ENCODE peak calls at places on chromosomes 6 and 20, in nine cellular contexts. X is Panc1; N is endothelial cell; T is endothelial cell of umbilical vein; S is kidney glomerular epithelial cell; B is T1000; C is effector CD4-positive, alpha-beta T cell; E is A673; L is islet precursor cell. V is an unnamed sample.

GRCh38 chr6:80638222-80639055 is 532.0 kb downstream of the BCKDHB start:
- DNase-seq in X (peak), N (no peak), T (peak), S (peak), B (peak), C (no peak), E (peak), L (peak), V (peak)

GRCh38 chr6:79040083-79040482 is 38.0 kb downstream of the PHIP start:
- DNase-seq in X (no peak), N (no peak), T (no peak), S (peak), B (no peak), C (no peak), E (peak), L (no peak), V (no peak)

GRCh38 chr6:140546640-140547039 is 1172.2 kb upstream of the CITED2 start:
- DNase-seq in X (no peak), N (no peak), T (no peak), S (peak), B (no peak), C (no peak), E (no peak), L (no peak), V (no peak)

GRCh38 chr6:166348305-166348949 is 6.1 kb upstream of the SFT2D1 start:
- DNase-seq in X (no peak), N (no peak), T (no peak), S (no peak), B (no peak), C (no peak), E (no peak), L (no peak), V (no peak)

GRCh38 chr6:116447496-116448011 is 13.6 kb upstream of the CALHM6 start:
- DNase-seq in X (no peak), N (no peak), T (no peak), S (peak), B (peak), C (no peak), E (no peak), L (no peak), V (peak)

GRCh38 chr20:56872620-56873458 is 243.7 kb downstream of the TFAP2C start:
- DNase-seq in X (no peak), N (no peak), T (no peak), S (no peak), B (no peak), C (no peak), E (no peak), L (no peak), V (no peak)

GRCh38 chr6:17001188-17001587 is 100.7 kb upstream of the STMND1 start:
- DNase-seq in X (no peak), N (no peak), T (no peak), S (no peak), B (no peak), C (no peak), E (peak), L (no peak), V (no peak)

GRCh38 chr6:163133017-163133416 is 281.5 kb upstream of the QKI start:
- DNase-seq in X (no peak), N (no peak), T (no peak), S (no peak), B (no peak), C (no peak), E (no peak), L (no peak), V (no peak)

GRCh38 chr6:143236151-143236788 is 175.6 kb downstream of the AIG1 start:
- DNase-seq in X (no peak), N (no peak), T (no peak), S (no peak), B (no peak), C (no peak), E (no peak), L (peak), V (no peak)

GRCh38 chr6:139743629-139744028 is 369.2 kb upstream of the CITED2 start:
- DNase-seq in X (peak), N (no peak), T (peak), S (peak), B (no peak), C (no peak), E (no peak), L (no peak), V (peak)

GRCh38 chr6:15264902-15265761 is 19.3 kb downstream of the JARID2 start:
- DNase-seq in X (no peak), N (no peak), T (no peak), S (no peak), B (no peak), C (no peak), E (peak), L (no peak), V (no peak)

GRCh38 chr6:113860165-113860955 is 3.2 kb downstream of the MARCKS start:
- DNase-seq in X (no peak), N (peak), T (peak), S (no peak), B (no peak), C (no peak), E (no peak), L (no peak), V (no peak)